ENCODE peak calls at places on chromosome 14, in seven cellular contexts. W is AG10803, G is mucosa of gallbladder, Q is stomach, O is renal cortical epithelial cell, B is GM19239, A is prostate gland. J is an unnamed sample.

GRCh38 chr14:106843951-106844483 is 1317.6 kb downstream of the TMEM121 start:
- DNase-seq in W (no peak), G (peak; percentile 58), Q (peak; percentile 75), O (peak; percentile 47), B (no peak), A (peak; percentile 69), J (peak; percentile 71)

GRCh38 chr14:85597701-85598100 is 67.8 kb downstream of the FLRT2 start:
- DNase-seq in W (peak; percentile 61), G (no peak), Q (no peak), O (no peak), B (no peak), A (no peak), J (peak; percentile 4)

GRCh38 chr14:22070119-22070982 is 396.7 kb upstream of the OR4E1 start:
- DNase-seq in W (no peak), G (no peak), Q (no peak), O (no peak), B (no peak), A (no peak), J (no peak)

GRCh38 chr14:68585690-68586089 is 207.2 kb downstream of the ZFP36L1 start:
- DNase-seq in W (peak; percentile 92), G (no peak), Q (no peak), O (no peak), B (no peak), A (no peak), J (no peak)

GRCh38 chr14:74414380-74414779 is 11.6 kb downstream of the SYNDIG1L start:
- DNase-seq in W (no peak), G (no peak), Q (no peak), O (no peak), B (no peak), A (no peak), J (no peak)

GRCh38 chr14:38412654-38413053 is 156.8 kb upstream of the CLEC14A start:
- DNase-seq in W (no peak), G (no peak), Q (no peak), O (no peak), B (no peak), A (no peak), J (no peak)

GRCh38 chr14:23564181-23564812 is 3.3 kb downstream of the AP1G2 start:
- DNase-seq in W (no peak), G (no peak), Q (no peak), O (no peak), B (no peak), A (no peak), J (no peak)

GRCh38 chr14:74500417-74501134 is 7.0 kb downstream of the ISCA2 start:
- DNase-seq in W (no peak), G (no peak), Q (no peak), O (no peak), B (no peak), A (no peak), J (no peak)

GRCh38 chr14:96102071-96102856 is 63.1 kb downstream of the C14orf132 start:
- DNase-seq in W (peak; percentile 81), G (no peak), Q (no peak), O (no peak), B (no peak), A (no peak), J (no peak)

GRCh38 chr14:99708449-99708848 is 24.4 kb downstream of the CYP46A1 start:
- DNase-seq in W (no peak), G (no peak), Q (no peak), O (no peak), B (no peak), A (no peak), J (no peak)

GRCh38 chr14:66359500-66359899 is 126.7 kb upstream of the CCDC196 start:
- DNase-seq in W (peak; percentile 75), G (no peak), Q (no peak), O (peak; percentile 64), B (peak; percentile 17), A (peak; percentile 24), J (peak; percentile 68)

GRCh38 chr14:79487632-79488031 is 723.7 kb downstream of the DIO2 start:
- DNase-seq in W (no peak), G (no peak), Q (no peak), O (no peak), B (no peak), A (no peak), J (no peak)

GRCh38 chr14:67541448-67542387 is 8.6 kb downstream of the PLEKHH1 start:
- DNase-seq in W (no peak), G (peak; percentile 36), Q (peak; percentile 76), O (no peak), B (no peak), A (no peak), J (no peak)

GRCh38 chr14:65263161-65263788 is 149.3 kb upstream of the FUT8 start:
- DNase-seq in W (no peak), G (no peak), Q (no peak), O (peak; percentile 39), B (no peak), A (no peak), J (peak; percentile 54)

GRCh38 chr14:96748371-96748770 is 48.8 kb upstream of the VRK1 start:
- DNase-seq in W (no peak), G (peak; percentile 45), Q (no peak), O (no peak), B (no peak), A (no peak), J (no peak)

GRCh38 chr14:32367501-32367900 is 38.4 kb downstream of the AKAP6 start:
- DNase-seq in W (no peak), G (no peak), Q (no peak), O (no peak), B (no peak), A (no peak), J (no peak)

GRCh38 chr14:54252072-54252730 is 144.6 kb upstream of the CDKN3 start:
- DNase-seq in W (peak; percentile 87), G (no peak), Q (no peak), O (peak; percentile 97), B (no peak), A (no peak), J (peak; percentile 97)

GRCh38 chr14:78698991-78699390 is 528.8 kb downstream of the NRXN3 start:
- DNase-seq in W (no peak), G (no peak), Q (no peak), O (no peak), B (no peak), A (no peak), J (no peak)

GRCh38 chr14:33634631-33635030 is 316.2 kb downstream of the EGLN3 start:
- DNase-seq in W (peak; percentile 40), G (no peak), Q (no peak), O (peak; percentile 60), B (no peak), A (no peak), J (peak; percentile 43)

GRCh38 chr14:100066984-100067383 is 1.8 kb downstream of the EVL start:
- DNase-seq in W (no peak), G (no peak), Q (no peak), O (no peak), B (no peak), A (no peak), J (no peak)

GRCh38 chr14:105473033-105473676 is 1.5 kb upstream of the CRIP2 start:
- DNase-seq in W (no peak), G (no peak), Q (no peak), O (peak; percentile 44), B (no peak), A (no peak), J (peak; percentile 47)

GRCh38 chr14:75476274-75476995 is 45.8 kb upstream of the BATF start:
- DNase-seq in W (peak; percentile 40), G (no peak), Q (peak; percentile 17), O (no peak), B (no peak), A (no peak), J (no peak)

GRCh38 chr14:100250732-100251465 is 12.0 kb downstream of the YY1 start:
- DNase-seq in W (no peak), G (no peak), Q (no peak), O (no peak), B (no peak), A (no peak), J (no peak)

J was measured in kidney tubule cell.